ENCODE peak calls at places on chromosome 2, in nine cellular contexts. T is suprapubic skin, P is K562, J is endodermal cell, H is cardiac muscle cell, C is heart left ventricle, A is ovary, Z is upper lobe of left lung, B is left ventricle myocardium inferior. S is an unnamed sample.

GRCh38 chr2:145569108-145569507 is 1049.2 kb upstream of the ZEB2 start:
- DNase-seq in B (no peak), H (no peak), C (no peak), J (no peak), Z (no peak), P (no peak), A (no peak), T (no peak), S (no peak)

GRCh38 chr2:135909976-135910375 is 33.7 kb upstream of the MCM6 start:
- DNase-seq in T (no peak), P (no peak), Z (no peak), J (no peak), C (no peak), A (no peak), B (no peak), H (no peak), S (no peak)

GRCh38 chr2:118150294-118150693 is 62.0 kb downstream of the INSIG2 start:
- DNase-seq in B (no peak), H (no peak), P (no peak), Z (no peak), A (no peak), J (no peak), T (no peak), C (no peak), S (no peak)

GRCh38 chr2:46434851-46435273 is 44.5 kb upstream of the TMEM247 start:
- DNase-seq in B (no peak), C (no peak), T (no peak), Z (no peak), P (no peak), H (no peak), J (no peak), A (no peak), S (no peak)

GRCh38 chr2:8754056-8754790 is 72.4 kb downstream of the ID2 start:
- DNase-seq in C (no peak), P (no peak), Z (no peak), H (no peak), B (no peak), J (no peak), A (no peak), T (no peak), S (no peak)

GRCh38 chr2:186460465-186460864 is 25.6 kb upstream of the ZC3H15 start:
- DNase-seq in P (no peak), T (no peak), J (no peak), A (no peak), C (no peak), H (peak; percentile 3), B (no peak), Z (no peak), S (no peak)

GRCh38 chr2:73971722-73972121 is 13.0 kb upstream of the TET3 start:
- DNase-seq in J (no peak), T (no peak), C (no peak), H (no peak), A (no peak), P (no peak), Z (no peak), B (no peak), S (no peak)

GRCh38 chr2:157787364-157787938 is 88.7 kb downstream of the ACVR1 start:
- DNase-seq in C (no peak), Z (no peak), H (no peak), J (no peak), T (no peak), P (no peak), B (no peak), A (no peak), S (no peak)

GRCh38 chr2:63053889-63054725 is 3.5 kb downstream of the OTX1 start:
- DNase-seq in P (no peak), Z (no peak), T (no peak), C (no peak), B (no peak), J (peak; percentile 95), H (peak; percentile 2), A (no peak), S (no peak)

GRCh38 chr2:209240204-209240603 is 183.6 kb upstream of the MAP2 start:
- DNase-seq in Z (no peak), C (no peak), J (no peak), P (no peak), A (no peak), B (no peak), T (no peak), H (no peak), S (no peak)

GRCh38 chr2:46569061-46569560 is 89.7 kb downstream of the TMEM247 start:
- DNase-seq in H (peak; percentile 65), P (peak; percentile 27), B (no peak), C (no peak), T (no peak), A (no peak), J (no peak), Z (peak; percentile 52), S (no peak)

GRCh38 chr2:120324926-120325325 is 21.0 kb upstream of the INHBB start:
- DNase-seq in C (no peak), B (no peak), H (no peak), P (no peak), A (no peak), T (no peak), Z (no peak), J (no peak), S (peak; percentile 10)

GRCh38 chr2:99728166-99728565 is 238.3 kb upstream of the REV1 start:
- DNase-seq in H (no peak), C (no peak), J (no peak), Z (no peak), P (no peak), B (no peak), A (no peak), T (no peak), S (no peak)

GRCh38 chr2:113888641-113889470 is 1.0 kb upstream of the ACTR3 start:
- DNase-seq in P (no peak), C (no peak), T (no peak), A (no peak), H (no peak), B (peak; percentile 45), J (no peak), Z (no peak), S (no peak)

GRCh38 chr2:86789687-86790133 is 1.0 kb downstream of the CD8A start:
- DNase-seq in H (no peak), B (no peak), A (no peak), J (no peak), Z (no peak), C (no peak), P (no peak), T (no peak), S (no peak)

GRCh38 chr2:68925298-68925885 is 27.3 kb downstream of the GKN2 start:
- DNase-seq in A (peak; percentile 16), T (no peak), B (no peak), H (peak; percentile 75), C (no peak), Z (no peak), J (peak; percentile 77), P (peak; percentile 68), S (peak; percentile 58)

GRCh38 chr2:178523596-178524134 is 43.4 kb downstream of the PLEKHA3 start:
- DNase-seq in A (no peak), P (peak; percentile 38), J (peak; percentile 56), C (no peak), B (no peak), H (peak; percentile 28), T (no peak), Z (no peak), S (no peak)

GRCh38 chr2:3608373-3609278 is 13.7 kb downstream of the COLEC11 start:
- DNase-seq in P (no peak), H (no peak), T (no peak), Z (no peak), A (no peak), C (no peak), B (no peak), J (no peak), S (no peak)

GRCh38 chr2:84840306-84840705 is 40.6 kb downstream of the TRABD2A start:
- DNase-seq in P (peak; percentile 18), A (no peak), Z (no peak), B (no peak), C (no peak), J (no peak), T (no peak), H (peak; percentile 7), S (no peak)

GRCh38 chr2:10575566-10576300 is 114.0 kb downstream of the NOL10 start:
- DNase-seq in B (no peak), A (no peak), H (no peak), T (no peak), P (no peak), Z (no peak), C (no peak), J (no peak), S (no peak)

GRCh38 chr2:6845903-6846302 is 19.8 kb downstream of the CMPK2 start:
- DNase-seq in Z (no peak), H (no peak), J (no peak), A (no peak), B (no peak), T (no peak), P (no peak), C (no peak), S (no peak)
- H3K9me3 ChIP-seq in Z (peaks cover 47% of the 10 kb centered on the region), H (no peaks in the 10 kb centered on the region), J (peaks cover 41% of the 10 kb centered on the region), A (peaks cover 35% of the 10 kb centered on the region), B (peaks cover 98% of the 10 kb centered on the region), T (peaks cover 51% of the 10 kb centered on the region), P (peaks cover 39% of the 10 kb centered on the region), C (peaks cover 98% of the 10 kb centered on the region), S (peaks cover 17% of the 10 kb centered on the region)

DNA sequence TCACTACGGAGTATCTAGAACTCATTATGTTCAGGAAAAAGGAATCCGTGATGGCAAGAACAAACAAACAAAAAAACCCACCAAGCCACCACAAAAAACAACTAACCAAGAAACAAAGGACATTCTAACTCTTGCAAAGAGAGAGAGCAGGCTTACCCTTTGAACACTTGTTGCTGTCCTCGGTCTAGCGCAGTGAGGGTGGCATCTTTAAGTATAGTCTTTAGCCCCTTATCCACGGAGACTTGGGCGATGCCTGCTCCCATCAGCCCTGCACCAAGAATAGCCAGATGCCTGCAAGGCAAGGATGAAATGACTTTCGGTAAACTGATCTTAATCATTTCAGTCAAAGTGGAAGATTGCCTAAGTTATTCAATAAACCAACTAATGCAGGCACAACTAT is 31.0 kb downstream of the GAREM2 start:
- DNase-seq in C (no peak), Z (no peak), P (no peak), J (no peak), H (no peak), A (no peak), T (no peak), B (no peak), S (no peak)
- H3K36me3 ChIP-seq in C (peaks cover 100% of the 10 kb centered on the region), Z (peaks cover 59% of the 10 kb centered on the region), P (peaks cover 89% of the 10 kb centered on the region), J (peaks cover 47% of the 10 kb centered on the region), H (peaks cover 43% of the 10 kb centered on the region), A (no peaks in the 10 kb centered on the region), T (peaks cover 86% of the 10 kb centered on the region), B (peaks cover 99% of the 10 kb centered on the region), S (peaks cover 14% of the 10 kb centered on the region)

DNA sequence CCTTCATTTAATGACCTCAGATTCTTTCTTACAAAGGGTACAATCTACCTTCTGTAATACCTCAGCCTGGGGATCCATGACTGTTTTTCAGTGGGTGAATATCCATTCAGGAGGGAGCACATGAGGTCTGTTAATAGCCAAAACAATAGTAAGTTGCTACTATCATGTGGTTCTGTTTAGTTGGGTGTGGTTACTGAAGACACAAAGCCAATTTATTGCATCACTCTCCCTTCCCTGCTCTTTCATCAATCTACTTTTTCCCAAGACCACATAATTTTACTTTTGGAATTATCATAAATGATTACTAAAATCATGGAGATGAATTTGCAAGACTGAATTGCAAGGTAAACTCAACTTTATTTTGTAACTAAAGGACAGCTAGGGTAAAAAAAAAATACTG is 254.2 kb downstream of the GALNT13 start:
- DNase-seq in B (no peak), P (no peak), J (no peak), H (no peak), T (no peak), Z (no peak), A (no peak), C (no peak), S (no peak)
- H3K4me3 ChIP-seq in B (no peak overlapping the region), P (no peak overlapping the region), J (no peak overlapping the region), H (no peak overlapping the region), T (no peak overlapping the region), Z (no peak overlapping the region), A (no peak overlapping the region), C (no peak overlapping the region), S (no peak overlapping the region)

GRCh38 chr2:204717591-204717990 is 172.3 kb downstream of the PARD3B start:
- DNase-seq in C (no peak), Z (no peak), T (no peak), B (no peak), H (no peak), J (no peak), P (no peak), A (no peak), S (no peak)
- H3K9me3 ChIP-seq in C (no peaks in the 10 kb centered on the region), Z (no peaks in the 10 kb centered on the region), T (no peaks in the 10 kb centered on the region), B (no peaks in the 10 kb centered on the region), H (no peaks in the 10 kb centered on the region), J (no peaks in the 10 kb centered on the region), P (no peaks in the 10 kb centered on the region), A (no peaks in the 10 kb centered on the region), S (no peaks in the 10 kb centered on the region)